ENCODE peak calls at places on chromosome 5, in five cellular contexts. X is right cardiac atrium, O is BE2C, G is NCI-H1694 treated with DMSO at 0.1 percent for 48 hours, V is NT2/D1. T is an unnamed sample.

GRCh38 chr5:160460377-160461049 is 38.9 kb downstream of the PTTG1 start:
- DNase-seq in G (no peak), V (no peak), X (no peak), O (no peak), T (no peak)

GRCh38 chr5:5179597-5179996 is 39.5 kb downstream of the ADAMTS16 start:
- DNase-seq in O (no peak), X (no peak), V (peak; percentile 75), G (no peak), T (no peak)

GRCh38 chr5:109836280-109836679 is 146.6 kb downstream of the MAN2A1 start:
- DNase-seq in O (no peak), G (no peak), X (no peak), V (no peak), T (no peak)

GRCh38 chr5:14467886-14468285 is 113.7 kb upstream of the OTULINL start:
- DNase-seq in X (no peak), V (no peak), O (no peak), G (no peak), T (no peak)

GRCh38 chr5:180216646-180217171 is 7.7 kb upstream of the RASGEF1C start:
- DNase-seq in O (no peak), X (no peak), G (no peak), V (no peak), T (no peak)

GRCh38 chr5:160083012-160083436 is 36.2 kb downstream of the PWWP2A start:
- DNase-seq in G (no peak), X (no peak), O (no peak), V (no peak), T (no peak)

GRCh38 chr5:112772095-112772494 is 34.4 kb downstream of the APC start:
- DNase-seq in X (no peak), V (no peak), G (no peak), O (no peak), T (no peak)

GRCh38 chr5:148928141-148928540 is 101.7 kb downstream of the ADRB2 start:
- DNase-seq in G (no peak), O (no peak), V (no peak), X (no peak), T (no peak)

GRCh38 chr5:154654484-154655375 is 100.4 kb upstream of the LARP1 start:
- DNase-seq in V (no peak), O (peak; percentile 47), G (no peak), X (no peak), T (no peak)

GRCh38 chr5:127003798-127004495 is 26.4 kb downstream of the MARCHF3 start:
- DNase-seq in O (no peak), G (no peak), V (no peak), X (no peak), T (no peak)